ENCODE peak calls at places on chromosomes 3 and 15, in six cellular contexts. C is PC-3, X is MM.1S, D is GM23248, R is GM12878, A is GM23338. G is an unnamed sample.

GRCh38 chr3:47227678-47228077 is 54.9 kb downstream of the KIF9 start:
- DNase-seq in D (no peak), C (no peak), A (no peak), X (no peak), R (peak; percentile 58), G (no peak)

GRCh38 chr3:134768845-134769244 is 26.2 kb upstream of the EPHB1 start:
- DNase-seq in X (no peak), A (no peak), D (no peak), R (no peak), C (no peak), G (no peak)

GRCh38 chr3:195227871-195228270 is 43.1 kb downstream of the XXYLT1 start:
- DNase-seq in R (no peak), X (no peak), A (no peak), C (peak; percentile 16), D (no peak), G (no peak)

GRCh38 chr3:52196977-52197376 is 983 bp upstream of the ALAS1 start:
- DNase-seq in R (no peak), C (peak; percentile 25), D (no peak), A (no peak), X (no peak), G (no peak)

GRCh38 chr15:69421498-69421897 is 7.3 kb downstream of the KIF23 start:
- DNase-seq in R (no peak), D (peak; percentile 41), X (no peak), A (no peak), C (no peak), G (no peak)

GRCh38 chr3:23865595-23866396 is 51.0 kb downstream of the NKIRAS1 start:
- DNase-seq in A (peak; percentile 67), D (no peak), C (peak; percentile 12), R (peak; percentile 45), X (no peak), G (peak; percentile 60)

GRCh38 chr3:45204136-45204535 is 22.0 kb downstream of the TMEM158 start:
- DNase-seq in A (no peak), C (peak; percentile 43), D (peak; percentile 53), X (no peak), R (no peak), G (no peak)

GRCh38 chr3:148943531-148944200 is 47.7 kb upstream of the GYG1 start:
- DNase-seq in C (peak; percentile 93), A (peak; percentile 87), R (peak; percentile 19), D (peak; percentile 87), X (peak; percentile 86), G (no peak)

GRCh38 chr3:58021072-58021959 is 13.1 kb downstream of the FLNB start:
- DNase-seq in D (no peak), X (no peak), R (no peak), A (peak; percentile 97), C (peak; percentile 66), G (peak; percentile 95)

GRCh38 chr15:49215768-49216739 is 46.0 kb downstream of the GALK2 start:
- DNase-seq in X (no peak), R (peak; percentile 38), D (no peak), C (peak; percentile 42), A (peak; percentile 60), G (no peak)

GRCh38 chr15:85282504-85283115 is 97.8 kb upstream of the AKAP13 start:
- DNase-seq in A (no peak), C (peak; percentile 75), D (peak; percentile 94), X (no peak), R (no peak), G (no peak)

GRCh38 chr3:81485444-81485865 is 276.0 kb downstream of the GBE1 start:
- DNase-seq in C (peak; percentile 73), X (peak; percentile 43), R (peak; percentile 38), D (peak; percentile 89), A (no peak), G (no peak)

GRCh38 chr3:72270072-72270611 is 485.2 kb upstream of the PROK2 start:
- DNase-seq in R (no peak), A (no peak), D (peak; percentile 97), X (peak; percentile 65), C (peak; percentile 72), G (no peak)

GRCh38 chr3:161630791-161631190 is 134.2 kb downstream of the OTOL1 start:
- DNase-seq in A (peak; percentile 70), R (no peak), C (peak; percentile 38), D (peak; percentile 14), X (no peak), G (no peak)

GRCh38 chr15:31352911-31353811 is 26.5 kb downstream of the KLF13 start:
- DNase-seq in D (peak; percentile 78), R (peak; percentile 83), A (no peak), X (peak; percentile 75), C (no peak), G (no peak)

GRCh38 chr3:52845157-52845556 is 10.3 kb upstream of the MUSTN1 start:
- DNase-seq in A (no peak), R (no peak), C (no peak), D (peak; percentile 36), X (no peak), G (no peak)

GRCh38 chr15:67967871-67968423 is 86.2 kb upstream of the PIAS1 start:
- DNase-seq in C (no peak), X (no peak), R (no peak), A (peak; percentile 91), D (peak; percentile 62), G (peak; percentile 82)

GRCh38 chr15:91456251-91456718 is 356.2 kb downstream of the SV2B start:
- DNase-seq in X (no peak), A (no peak), C (peak; percentile 89), D (peak; percentile 14), R (no peak), G (no peak)

GRCh38 chr3:197854596-197855343 is 63.7 kb downstream of the LRCH3 start:
- DNase-seq in A (peak; percentile 92), C (peak; percentile 3), X (no peak), D (peak; percentile 84), R (no peak), G (peak; percentile 80)

GRCh38 chr3:155605571-155605970 is 139.3 kb downstream of the PLCH1 start:
- DNase-seq in X (no peak), C (peak; percentile 48), D (no peak), A (no peak), R (no peak), G (no peak)

GRCh38 chr15:58227706-58228543 is 89.7 kb downstream of the AQP9 start:
- DNase-seq in D (peak; percentile 87), C (peak; percentile 83), R (peak; percentile 37), A (peak; percentile 86), X (peak; percentile 78), G (peak; percentile 64)

GRCh38 chr15:70245932-70246622 is 148.4 kb upstream of the TLE3 start:
- DNase-seq in C (peak; percentile 71), R (peak; percentile 30), X (no peak), A (no peak), D (peak; percentile 73), G (no peak)

DNA sequence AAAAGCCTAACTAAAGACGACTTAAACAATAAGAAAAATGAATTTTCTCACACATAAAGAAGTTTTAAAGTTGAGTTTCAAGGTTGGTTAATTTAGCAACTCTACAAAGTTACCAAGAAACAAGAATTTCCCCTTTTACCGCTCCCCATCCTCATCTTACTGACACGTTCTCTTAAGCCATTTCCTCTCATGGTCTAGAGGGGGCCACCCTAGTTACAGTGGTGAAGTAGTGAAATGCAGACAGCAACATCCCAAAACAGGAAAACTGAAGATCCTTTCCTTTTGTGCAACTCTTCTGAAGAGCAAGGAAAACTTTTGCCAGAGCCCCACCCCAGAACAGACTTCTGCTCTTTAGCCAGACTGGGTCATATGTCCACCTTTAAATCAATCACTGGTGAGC is 17.3 kb upstream of the SOX14 start:
- DNase-seq in A (peak; percentile 58), C (no peak), X (no peak), D (no peak), R (no peak), G (no peak)
- H3K4me2 ChIP-seq in A (no peak overlapping the region), C (no peak overlapping the region), X (no peak overlapping the region), D (no peak overlapping the region), R (no peak overlapping the region), G (no peak overlapping the region)

DNA sequence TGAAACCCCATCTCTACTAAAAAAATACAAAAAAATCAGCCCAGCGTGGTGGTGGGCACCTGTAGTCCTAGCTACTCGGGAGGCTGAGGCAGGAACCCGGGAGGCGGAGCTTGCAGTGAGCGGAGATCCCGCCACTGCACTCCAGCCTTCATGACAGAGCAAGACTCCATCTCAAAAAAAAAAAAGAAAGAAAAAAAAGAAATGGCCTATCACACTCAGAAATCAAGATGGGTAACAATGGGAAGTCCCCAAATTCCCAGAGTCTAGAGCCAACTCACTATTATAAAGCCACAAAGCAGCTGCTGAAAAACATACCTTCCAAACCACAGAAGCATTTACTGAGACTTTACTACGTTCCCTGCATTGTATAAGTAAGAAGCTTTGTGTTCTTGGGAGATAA is 7.5 kb downstream of the HDGFL3 start:
- DNase-seq in R (peak; percentile 55), A (no peak), D (peak; percentile 79), X (peak; percentile 78), C (no peak), G (no peak)
- H3K4me2 ChIP-seq in R (peak overlapping the region; percentile 81), A (no peak overlapping the region), D (peak overlapping the region; percentile 69), X (peak overlapping the region; percentile 50), C (no peak overlapping the region), G (no peak overlapping the region)

GRCh38 chr15:74627766-74628165 is 12.1 kb downstream of the CLK3 start:
- DNase-seq in C (no peak), A (no peak), R (no peak), X (no peak), D (no peak), G (no peak)
- H3K4me2 ChIP-seq in C (no peak overlapping the region), A (no peak overlapping the region), R (peak overlapping the region; percentile 35), X (peak overlapping the region; percentile 55), D (no peak overlapping the region), G (no peak overlapping the region)

GRCh38 chr3:43024183-43024865 is 45.2 kb downstream of the GASK1A start:
- DNase-seq in R (no peak), X (no peak), C (no peak), A (no peak), D (no peak), G (no peak)

GRCh38 chr3:43025423-43025822 is 46.3 kb downstream of the GASK1A start:
- DNase-seq in D (no peak), X (no peak), C (peak; percentile 24), R (no peak), A (peak; percentile 56), G (no peak)

GRCh38 chr3:43022111-43022510 is 43.0 kb downstream of the GASK1A start:
- DNase-seq in R (no peak), X (no peak), D (no peak), C (no peak), A (no peak), G (no peak)

GRCh38 chr3:43023766-43024165 is 44.7 kb downstream of the GASK1A start:
- DNase-seq in C (no peak), D (no peak), R (no peak), X (peak; percentile 3), A (no peak), G (no peak)

DNA sequence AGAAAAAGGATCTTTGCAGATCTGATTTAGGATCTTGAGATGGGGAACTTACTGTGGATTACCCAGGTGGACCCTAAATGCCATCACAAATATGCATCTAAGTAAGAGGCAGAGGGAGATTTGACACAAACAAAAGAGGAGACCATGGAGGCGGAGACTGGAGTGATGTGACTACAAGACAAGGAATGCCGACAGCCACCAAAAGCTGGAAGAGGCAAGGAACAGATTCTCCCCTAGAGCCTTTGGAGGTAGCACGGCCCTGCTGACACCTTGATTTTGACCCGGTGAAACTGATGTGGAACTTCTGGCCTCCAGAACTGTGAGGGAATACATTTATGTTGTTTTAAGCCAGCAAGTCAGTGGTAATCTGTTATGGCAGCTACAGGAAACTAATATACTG is 44.0 kb downstream of the GASK1A start:
- DNase-seq in D (no peak), A (peak; percentile 38), C (no peak), R (no peak), X (peak; percentile 3), G (no peak)
- H3K4me2 ChIP-seq in D (no peak overlapping the region), A (no peak overlapping the region), C (no peak overlapping the region), R (no peak overlapping the region), X (no peak overlapping the region), G (no peak overlapping the region)

GRCh38 chr3:14435175-14436011 is 33.0 kb downstream of the SLC6A6 start:
- DNase-seq in D (peak; percentile 83), C (no peak), A (no peak), R (no peak), X (peak; percentile 48), G (no peak)
- H3K4me2 ChIP-seq in D (peak overlapping the region; percentile 32), C (peak overlapping the region; percentile 63), A (no peak overlapping the region), R (no peak overlapping the region), X (peak overlapping the region; percentile 92), G (no peak overlapping the region)

G was measured in H9.